ENCODE peak calls at places on chromosomes 11 and 22, in four cellular contexts. P is GM12878, R is K562, S is HL-60. L is an unnamed sample.

GRCh38 chr11:2277933-2278523 is 7.6 kb upstream of the ASCL2 start:
- DNase-seq in P (no peak), S (no peak), R (no peak), L (no peak)

GRCh38 chr11:45332486-45332934 is 46.4 kb upstream of the SYT13 start:
- DNase-seq in P (no peak), S (no peak), R (peak), L (peak)

GRCh38 chr11:35654711-35655110 is 7.9 kb upstream of the TRIM44 start:
- DNase-seq in S (no peak), P (no peak), R (no peak), L (no peak)

GRCh38 chr11:65113839-65114238 is 2.2 kb downstream of the TM7SF2 start:
- DNase-seq in P (no peak), R (no peak), S (no peak), L (no peak)

GRCh38 chr11:125923633-125924032 is 19.3 kb downstream of the DDX25 start:
- DNase-seq in R (no peak), P (no peak), S (no peak), L (no peak)

GRCh38 chr11:10305262-10305963 is 540 bp downstream of the ADM start:
- DNase-seq in S (peak), P (no peak), R (no peak), L (no peak)

GRCh38 chr11:49995559-49995958 is 13.2 kb upstream of the OR4C12 start:
- DNase-seq in S (peak), P (no peak), R (peak), L (no peak)

GRCh38 chr22:49833340-49834007 is 5.8 kb upstream of the BRD1 start:
- DNase-seq in P (no peak), R (no peak), S (no peak), L (no peak)

GRCh38 chr11:91730071-91730470 is 494.5 kb upstream of the FAT3 start:
- DNase-seq in P (no peak), S (no peak), R (no peak), L (no peak)

GRCh38 chr11:19080579-19080993 is 20.1 kb upstream of the MRGPRX2 start:
- DNase-seq in R (no peak), P (no peak), S (no peak), L (no peak)

GRCh38 chr11:68659158-68659921 is 25.0 kb upstream of the GAL start:
- DNase-seq in P (no peak), R (peak), S (no peak), L (no peak)

GRCh38 chr11:114145166-114145695 is 85.7 kb downstream of the ZBTB16 start:
- DNase-seq in R (no peak), P (no peak), S (no peak), L (no peak)
- TF ChIP-seq SPI1 in R (no peak), P (no peak), S (no peak), L (no peak)

GRCh38 chr11:133978816-133979215 is 22.0 kb upstream of the IGSF9B start:
- DNase-seq in R (no peak), P (no peak), S (no peak), L (no peak)
- TF ChIP-seq SPI1 in R (no peak), P (no peak), S (no peak), L (no peak)

DNA sequence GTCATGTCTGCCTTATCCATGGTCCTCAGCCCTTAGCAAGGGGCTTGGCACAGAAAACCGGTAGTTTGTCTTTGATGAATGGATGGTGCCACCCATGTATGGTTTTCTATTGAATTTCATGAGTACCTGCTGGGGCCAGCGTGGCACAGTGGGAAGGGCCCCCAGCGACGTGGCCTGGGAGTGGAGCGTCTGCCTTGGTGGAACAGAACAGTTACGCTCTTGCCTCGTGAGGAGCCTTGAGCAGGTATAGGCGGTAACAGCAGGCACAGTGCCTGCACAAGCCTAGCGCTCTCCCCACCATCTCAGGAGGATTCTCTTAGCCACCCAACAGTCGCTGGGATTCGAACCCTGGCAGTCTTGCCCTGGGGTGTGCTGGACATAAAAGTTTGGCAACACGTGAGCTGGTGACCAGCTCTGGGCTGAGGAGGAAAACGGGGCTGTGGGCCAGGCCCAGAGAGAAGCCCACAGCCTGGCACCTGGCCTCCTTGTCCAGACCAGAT is 3.0 kb upstream of the SSH3 start:
- DNase-seq in R (no peak), P (no peak), S (no peak), L (no peak)
- TF ChIP-seq SPI1 in R (no peak), P (no peak), S (no peak), L (no peak)

DNA sequence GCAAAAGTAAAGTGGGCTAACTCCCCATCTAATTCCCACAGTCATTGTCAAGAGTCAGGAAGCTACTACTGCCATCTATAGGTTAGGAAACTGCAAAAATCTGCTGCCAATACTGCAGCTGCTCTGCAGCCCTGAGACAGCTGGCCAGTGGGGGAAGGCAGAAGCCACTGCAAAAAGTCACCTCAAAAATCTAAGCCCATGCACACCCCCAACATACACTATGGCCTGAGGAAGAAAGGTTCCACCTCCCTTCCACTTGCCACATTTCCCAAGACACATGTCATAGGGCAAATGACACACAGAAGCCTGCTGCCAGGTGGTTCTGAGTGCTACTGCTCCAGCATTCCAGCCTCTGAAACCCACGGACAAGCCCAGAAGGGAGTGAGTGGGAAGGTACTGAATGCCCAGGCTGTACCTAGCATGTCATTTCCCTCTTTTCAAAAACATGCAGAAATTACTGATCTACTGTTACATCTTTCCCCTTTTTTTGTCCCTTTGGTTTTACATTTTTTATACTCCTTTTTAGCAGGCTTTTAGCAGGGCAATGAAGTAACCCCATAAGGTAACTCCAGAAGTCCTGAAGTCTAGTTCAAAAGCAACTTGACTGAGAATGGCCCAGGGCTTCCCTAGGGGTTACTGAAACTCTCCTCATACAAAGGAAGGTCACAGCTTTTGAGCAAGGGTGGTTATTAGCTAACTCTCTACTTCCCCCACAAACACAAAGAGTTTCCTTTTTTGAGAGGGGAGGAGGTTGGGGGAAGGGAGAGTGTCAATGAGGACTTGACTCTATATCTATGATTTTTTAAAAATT is 36.8 kb downstream of the DGCR2 start:
- DNase-seq in P (peak), R (peak), S (peak), L (peak)
- TF ChIP-seq SPI1 in P (no peak), R (no peak), S (peak), L (no peak)

L was measured in GM12891.